ENCODE peak calls at places on chromosome 3, in four cellular contexts. F is sigmoid colon; N is activated CD4-positive, alpha-beta T cell treated with anti-CD3 and anti-CD28 coated beads for 36 hours; U is T-helper 9 cell. Z is an unnamed sample.

GRCh38 chr3:150081084-150081483 is 110.4 kb upstream of the PFN2 start:
- DNase-seq in U (no peak), N (no peak), F (no peak), Z (no peak)

GRCh38 chr3:32200490-32200889 is 38.0 kb upstream of the CMTM8 start:
- DNase-seq in F (peak; percentile 89), U (no peak), N (no peak), Z (no peak)

GRCh38 chr3:71566776-71567175 is 16.8 kb downstream of the FOXP1 start:
- DNase-seq in F (no peak), U (no peak), N (no peak), Z (no peak)

GRCh38 chr3:72818915-72819314 is 29.3 kb downstream of the SHQ1 start:
- DNase-seq in F (no peak), U (no peak), N (peak; percentile 38), Z (no peak)

GRCh38 chr3:146814601-146815315 is 209.6 kb upstream of the PLSCR5 start:
- DNase-seq in U (no peak), N (no peak), F (no peak), Z (no peak)

GRCh38 chr3:36219398-36219797 is 160.9 kb upstream of the STAC start:
- DNase-seq in U (no peak), N (no peak), F (no peak), Z (no peak)

GRCh38 chr3:58198804-58199203 is 12.0 kb downstream of the DNASE1L3 start:
- DNase-seq in N (no peak), U (no peak), F (no peak), Z (no peak)

GRCh38 chr3:149367021-149367840 is 10.2 kb downstream of the TM4SF1 start:
- DNase-seq in U (no peak), F (no peak), N (peak; percentile 53), Z (no peak)

GRCh38 chr3:195065142-195065863 is 205.7 kb downstream of the XXYLT1 start:
- DNase-seq in U (no peak), N (no peak), F (peak; percentile 63), Z (peak; percentile 60)

GRCh38 chr3:13558651-13559050 is 9.7 kb downstream of the FBLN2 start:
- DNase-seq in U (no peak), N (no peak), F (no peak), Z (no peak)

Z was measured in upper lobe of right lung.